ENCODE peak calls at places on chromosomes 12 and 14, in four cellular contexts. One of them, this sample, is unnamed.

GRCh38 chr14:86838363-86838762 is 1154.6 kb downstream of the GALC start:
- DNase-seq in fibroblast of lung: no peak
- DNase-seq in epithelial cell of esophagus: peak; percentile 4
- DNase-seq in GM20000: no peak
- DNase-seq in this sample: no peak

GRCh38 chr12:47124451-47124850 is 44.7 kb upstream of the AMIGO2 start:
- DNase-seq in GM20000: no peak
- DNase-seq in fibroblast of lung: peak; percentile 51
- DNase-seq in epithelial cell of esophagus: peak; percentile 79
- DNase-seq in this sample: no peak

GRCh38 chr14:73774671-73775070 is 60.5 kb upstream of the PNMA1 start:
- DNase-seq in GM20000: no peak
- DNase-seq in epithelial cell of esophagus: no peak
- DNase-seq in fibroblast of lung: no peak
- DNase-seq in this sample: no peak

GRCh38 chr14:22555573-22556011 is 33.4 kb downstream of the DAD1 start:
- DNase-seq in fibroblast of lung: peak; percentile 73
- DNase-seq in epithelial cell of esophagus: peak; percentile 63
- DNase-seq in GM20000: no peak
- DNase-seq in this sample: no peak

GRCh38 chr12:57216931-57217871 is 607 bp downstream of the NXPH4 start:
- DNase-seq in GM20000: no peak
- DNase-seq in fibroblast of lung: no peak
- DNase-seq in epithelial cell of esophagus: no peak
- DNase-seq in this sample: no peak

GRCh38 chr14:80202888-80203562 is 8.3 kb downstream of the DIO2 start:
- DNase-seq in fibroblast of lung: no peak
- DNase-seq in GM20000: peak; percentile 11
- DNase-seq in epithelial cell of esophagus: peak; percentile 30
- DNase-seq in this sample: peak; percentile 18

GRCh38 chr14:61625171-61625570 is 70.1 kb upstream of the HIF1A start:
- DNase-seq in fibroblast of lung: peak; percentile 48
- DNase-seq in GM20000: no peak
- DNase-seq in epithelial cell of esophagus: peak; percentile 39
- DNase-seq in this sample: no peak

GRCh38 chr14:104878582-104878981 is 13.5 kb downstream of the CEP170B start:
- DNase-seq in epithelial cell of esophagus: no peak
- DNase-seq in fibroblast of lung: no peak
- DNase-seq in GM20000: no peak
- DNase-seq in this sample: no peak

GRCh38 chr12:62426095-62426488 is 40.5 kb upstream of the MON2 start:
- DNase-seq in epithelial cell of esophagus: no peak
- DNase-seq in GM20000: no peak
- DNase-seq in fibroblast of lung: peak; percentile 42
- DNase-seq in this sample: no peak

GRCh38 chr14:34911209-34912150 is 36.3 kb upstream of the BAZ1A start:
- DNase-seq in GM20000: no peak
- DNase-seq in epithelial cell of esophagus: no peak
- DNase-seq in fibroblast of lung: peak; percentile 83
- DNase-seq in this sample: no peak

GRCh38 chr14:70014696-70015095 is 135.5 kb downstream of the SMOC1 start:
- DNase-seq in GM20000: no peak
- DNase-seq in fibroblast of lung: no peak
- DNase-seq in epithelial cell of esophagus: no peak
- DNase-seq in this sample: no peak

GRCh38 chr12:131710464-131711457 is at the start of gene SFSWAP:
- DNase-seq in epithelial cell of esophagus: peak; percentile 76
- DNase-seq in GM20000: peak; percentile 93
- DNase-seq in fibroblast of lung: peak; percentile 81
- DNase-seq in this sample: peak; percentile 90

GRCh38 chr14:105894125-105894977 is 368.0 kb downstream of the TMEM121 start:
- DNase-seq in epithelial cell of esophagus: no peak
- DNase-seq in GM20000: no peak
- DNase-seq in fibroblast of lung: no peak
- DNase-seq in this sample: peak; percentile 0

GRCh38 chr12:120292411-120292660 is 633 bp upstream of the RNU4-2 start:
- DNase-seq in epithelial cell of esophagus: no peak
- DNase-seq in GM20000: no peak
- DNase-seq in fibroblast of lung: no peak
- DNase-seq in this sample: no peak

GRCh38 chr12:92908108-92908507 is 21.0 kb downstream of the EEA1 start:
- DNase-seq in epithelial cell of esophagus: no peak
- DNase-seq in GM20000: no peak
- DNase-seq in fibroblast of lung: no peak
- DNase-seq in this sample: no peak

GRCh38 chr14:61567838-61568571 is 127.3 kb upstream of the HIF1A start:
- DNase-seq in epithelial cell of esophagus: no peak
- DNase-seq in GM20000: no peak
- DNase-seq in fibroblast of lung: no peak
- DNase-seq in this sample: peak; percentile 29

GRCh38 chr12:110600254-110600653 is 13.7 kb upstream of the TCTN1 start:
- DNase-seq in epithelial cell of esophagus: peak; percentile 70
- DNase-seq in GM20000: peak; percentile 47
- DNase-seq in fibroblast of lung: peak; percentile 50
- DNase-seq in this sample: peak; percentile 44

GRCh38 chr12:121590476-121591143 is 9.8 kb upstream of the KDM2B start:
- DNase-seq in fibroblast of lung: peak; percentile 71
- DNase-seq in epithelial cell of esophagus: peak; percentile 60
- DNase-seq in GM20000: peak; percentile 80
- DNase-seq in this sample: peak; percentile 79

GRCh38 chr12:6775185-6775770 is 3.0 kb downstream of the LAG3 start:
- DNase-seq in GM20000: no peak
- DNase-seq in fibroblast of lung: no peak
- DNase-seq in epithelial cell of esophagus: no peak
- DNase-seq in this sample: no peak

GRCh38 chr12:111276189-111276588 is 92.7 kb downstream of the PHETA1 start:
- DNase-seq in fibroblast of lung: no peak
- DNase-seq in GM20000: no peak
- DNase-seq in epithelial cell of esophagus: peak; percentile 12
- DNase-seq in this sample: no peak

GRCh38 chr12:109840349-109841073 is 7.3 kb upstream of the TRPV4 start:
- DNase-seq in GM20000: no peak
- DNase-seq in epithelial cell of esophagus: peak; percentile 44
- DNase-seq in fibroblast of lung: no peak
- DNase-seq in this sample: no peak

GRCh38 chr14:34338056-34338455 is 124.0 kb downstream of the SPTSSA start:
- DNase-seq in epithelial cell of esophagus: no peak
- DNase-seq in fibroblast of lung: no peak
- DNase-seq in GM20000: no peak
- DNase-seq in this sample: no peak

GRCh38 chr14:72810201-72810600 is 83.7 kb downstream of the DPF3 start:
- DNase-seq in fibroblast of lung: no peak
- DNase-seq in epithelial cell of esophagus: peak; percentile 40
- DNase-seq in GM20000: no peak
- DNase-seq in this sample: no peak

GRCh38 chr14:100677925-100678765 is 48.5 kb upstream of the DLK1 start:
- DNase-seq in fibroblast of lung: peak; percentile 69
- DNase-seq in GM20000: no peak
- DNase-seq in epithelial cell of esophagus: no peak
- DNase-seq in this sample: no peak

GRCh38 chr14:77630111-77630510 is 13.7 kb upstream of the SPTLC2 start:
- DNase-seq in fibroblast of lung: no peak
- DNase-seq in epithelial cell of esophagus: no peak
- DNase-seq in GM20000: no peak
- DNase-seq in this sample: no peak

GRCh38 chr14:53044486-53044885 is 93.6 kb upstream of the FERMT2 start:
- DNase-seq in fibroblast of lung: peak; percentile 86
- DNase-seq in GM20000: no peak
- DNase-seq in epithelial cell of esophagus: no peak
- DNase-seq in this sample: no peak

GRCh38 chr14:84555493-84555892 is 974.5 kb upstream of the FLRT2 start:
- DNase-seq in fibroblast of lung: no peak
- DNase-seq in GM20000: no peak
- DNase-seq in epithelial cell of esophagus: no peak
- DNase-seq in this sample: no peak

GRCh38 chr12:110102255-110102654 is 21.9 kb upstream of the IFT81 start:
- DNase-seq in fibroblast of lung: peak; percentile 70
- DNase-seq in epithelial cell of esophagus: peak; percentile 70
- DNase-seq in GM20000: peak; percentile 25
- DNase-seq in this sample: peak; percentile 26

GRCh38 chr14:90695997-90696681 is 120.1 kb downstream of the TTC7B start:
- DNase-seq in epithelial cell of esophagus: no peak
- DNase-seq in fibroblast of lung: no peak
- DNase-seq in GM20000: no peak
- DNase-seq in this sample: no peak

GRCh38 chr12:127046467-127046866 is 1220.5 kb upstream of the TMEM132C start:
- DNase-seq in fibroblast of lung: no peak
- DNase-seq in epithelial cell of esophagus: no peak
- DNase-seq in GM20000: no peak
- DNase-seq in this sample: no peak

GRCh38 chr14:75981426-75981825 is 369 bp downstream of the TGFB3 start:
- DNase-seq in fibroblast of lung: peak; percentile 35
- DNase-seq in epithelial cell of esophagus: peak; percentile 20
- DNase-seq in GM20000: peak; percentile 92
- DNase-seq in this sample: peak; percentile 87

GRCh38 chr12:3533703-3534386 is 42.8 kb downstream of the PRMT8 start:
- DNase-seq in fibroblast of lung: no peak
- DNase-seq in GM20000: no peak
- DNase-seq in epithelial cell of esophagus: no peak
- DNase-seq in this sample: no peak

GRCh38 chr12:30457621-30458289 is 237.9 kb downstream of the IPO8 start:
- DNase-seq in fibroblast of lung: peak; percentile 74
- DNase-seq in GM20000: no peak
- DNase-seq in epithelial cell of esophagus: peak; percentile 87
- DNase-seq in this sample: no peak
- TF ChIP-seq CTCF in fibroblast of lung: peak; percentile 56
- TF ChIP-seq CTCF in GM20000: no peak
- TF ChIP-seq CTCF in epithelial cell of esophagus: peak; percentile 52
- TF ChIP-seq CTCF in this sample: no peak

DNA sequence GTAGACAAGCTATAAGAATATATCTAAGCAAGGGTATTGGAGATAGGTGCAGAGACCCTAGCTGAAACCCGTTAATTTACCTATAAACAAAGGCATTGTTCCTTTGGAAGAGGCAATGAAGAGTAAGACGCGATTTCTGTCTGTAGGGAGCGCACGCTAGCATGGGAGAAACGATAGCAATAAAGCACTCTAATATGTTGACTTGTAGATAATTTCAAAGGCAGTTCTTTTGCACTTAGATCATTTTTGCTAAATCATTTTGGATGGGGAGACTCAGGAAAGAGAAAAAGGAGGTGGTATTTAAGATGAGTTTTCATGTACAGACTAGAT is 648 bp downstream of the CCDC77 start:
- DNase-seq in GM20000: no peak
- DNase-seq in fibroblast of lung: peak; percentile 26
- DNase-seq in epithelial cell of esophagus: peak; percentile 53
- DNase-seq in this sample: no peak
- TF ChIP-seq CTCF in GM20000: no peak
- TF ChIP-seq CTCF in fibroblast of lung: peak; percentile 50
- TF ChIP-seq CTCF in epithelial cell of esophagus: peak; percentile 52
- TF ChIP-seq CTCF in this sample: no peak

GRCh38 chr14:99430491-99430890 is 50.2 kb downstream of the SETD3 start:
- DNase-seq in fibroblast of lung: no peak
- DNase-seq in GM20000: no peak
- DNase-seq in epithelial cell of esophagus: peak; percentile 28
- DNase-seq in this sample: peak; percentile 32
- TF ChIP-seq CTCF in fibroblast of lung: peak; percentile 36
- TF ChIP-seq CTCF in GM20000: no peak
- TF ChIP-seq CTCF in epithelial cell of esophagus: peak; percentile 17
- TF ChIP-seq CTCF in this sample: no peak

DNA sequence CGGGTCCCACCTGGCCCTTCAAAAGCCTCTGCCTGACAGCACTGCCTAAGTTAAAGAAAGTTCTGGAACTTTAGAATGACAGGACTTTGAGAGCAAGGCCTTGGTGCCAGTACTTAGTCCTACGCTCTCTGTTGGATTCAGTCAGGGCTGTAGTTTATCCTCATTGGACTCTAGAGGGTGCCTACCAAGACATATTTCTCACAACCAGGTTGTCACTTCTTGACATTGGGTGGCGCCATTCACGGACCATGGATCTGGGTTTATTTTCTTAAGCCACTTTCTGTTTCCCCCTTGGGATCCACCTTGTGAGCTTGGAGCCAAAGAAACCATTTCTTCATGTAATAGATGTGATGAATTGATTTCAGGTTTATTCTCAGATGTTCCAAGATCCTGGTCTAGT is 787.0 kb upstream of the TBX3 start:
- DNase-seq in GM20000: no peak
- DNase-seq in epithelial cell of esophagus: no peak
- DNase-seq in fibroblast of lung: no peak
- DNase-seq in this sample: no peak
- TF ChIP-seq CTCF in GM20000: no peak
- TF ChIP-seq CTCF in epithelial cell of esophagus: no peak
- TF ChIP-seq CTCF in fibroblast of lung: no peak
- TF ChIP-seq CTCF in this sample: no peak

DNA sequence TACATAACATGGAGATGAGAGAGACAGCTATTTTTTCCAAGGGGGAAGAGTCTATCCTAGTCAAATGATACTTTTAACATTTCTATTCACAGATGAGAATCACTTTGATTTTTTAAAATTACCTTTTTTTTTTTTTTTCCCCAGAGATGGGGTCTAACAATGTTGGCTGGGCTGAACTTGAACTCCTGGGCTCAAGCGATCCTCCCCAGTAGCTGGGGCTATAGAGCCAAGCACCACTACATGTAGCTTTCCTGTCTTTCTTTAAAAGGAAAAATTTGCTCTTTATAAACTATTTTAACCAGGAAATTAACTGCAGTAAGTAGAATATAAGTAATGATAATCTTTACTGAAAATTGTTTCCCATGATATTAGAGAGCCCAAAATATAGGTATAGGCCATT is 3.3 kb downstream of the PRICKLE1 start:
- DNase-seq in epithelial cell of esophagus: no peak
- DNase-seq in GM20000: no peak
- DNase-seq in fibroblast of lung: no peak
- DNase-seq in this sample: no peak
- TF ChIP-seq CTCF in epithelial cell of esophagus: peak; percentile 9
- TF ChIP-seq CTCF in GM20000: no peak
- TF ChIP-seq CTCF in fibroblast of lung: peak; percentile 29
- TF ChIP-seq CTCF in this sample: no peak

DNA sequence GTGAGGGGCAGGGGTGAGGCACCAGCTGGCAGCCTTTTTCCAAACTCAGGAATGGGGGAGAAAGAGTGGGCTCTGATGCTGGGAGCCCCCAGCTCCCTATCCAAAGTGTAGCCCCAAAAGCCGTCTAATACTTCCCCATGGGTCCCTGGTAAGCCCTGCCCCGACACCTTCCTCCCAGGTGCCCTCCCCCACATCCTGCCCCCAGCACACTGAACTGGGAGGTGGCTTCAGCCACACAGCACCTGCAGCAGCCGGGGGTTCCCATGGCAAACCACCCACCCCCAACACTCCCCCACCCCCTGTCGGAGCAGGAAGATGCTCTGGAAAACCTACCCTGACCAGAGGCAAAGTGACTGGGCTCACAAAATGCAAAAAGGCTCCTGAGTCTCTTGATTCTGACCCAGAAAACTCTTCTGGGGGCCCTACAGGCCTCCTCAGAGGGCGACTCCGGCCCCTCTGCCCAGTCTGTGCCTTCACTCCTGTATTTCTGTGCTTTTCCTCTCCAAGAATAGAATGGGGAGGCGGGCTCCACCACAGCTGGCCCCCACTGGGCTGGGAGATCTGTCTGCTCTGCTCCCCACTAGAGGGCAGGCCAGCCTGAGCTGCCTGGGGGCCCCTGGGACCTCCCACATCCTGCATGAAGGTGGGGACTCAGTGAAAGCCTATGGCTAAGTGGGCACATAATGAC is 81.6 kb downstream of the ITPK1 start:
- DNase-seq in GM20000: peak; percentile 85
- DNase-seq in epithelial cell of esophagus: no peak
- DNase-seq in fibroblast of lung: no peak
- DNase-seq in this sample: peak; percentile 88
- TF ChIP-seq CTCF in GM20000: peak; percentile 55
- TF ChIP-seq CTCF in epithelial cell of esophagus: peak; percentile 35
- TF ChIP-seq CTCF in fibroblast of lung: peak; percentile 17
- TF ChIP-seq CTCF in this sample: peak; percentile 83

This sample was measured in GM10248.